ENCODE peak calls at places on chromosome 16, in four cellular contexts. Z is left ventricle myocardium inferior; H is HCT116; A is CD4-positive, CD25-positive, alpha-beta regulatory T cell. R is an unnamed sample. For H3K4me1, the result is how much of the 10 kb centered on the place peaks cover.

GRCh38 chr16:10770907-10771306 is 27.3 kb downstream of the NUBP1 start:
- DNase-seq in A (no peak), H (no peak), Z (no peak), R (no peak)

GRCh38 chr16:25187491-25187795 is 29.3 kb upstream of the AQP8 start:
- DNase-seq in H (no peak), Z (no peak), A (no peak), R (no peak)

GRCh38 chr16:87844374-87844733 is 25.0 kb downstream of the SLC7A5 start:
- DNase-seq in Z (peak), H (no peak), A (no peak), R (no peak)

GRCh38 chr16:9053006-9053601 is 38.3 kb upstream of the HAPSTR1 start:
- DNase-seq in Z (peak), H (peak), A (no peak), R (peak)

GRCh38 chr16:49876716-49877129 is 20.8 kb upstream of the ZNF423 start:
- DNase-seq in A (no peak), Z (peak), H (no peak), R (peak)

GRCh38 chr16:62276632-62277031 is 240.4 kb upstream of the CDH8 start:
- DNase-seq in A (no peak), H (no peak), Z (no peak), R (no peak)

GRCh38 chr16:17556276-17557052 is 85.7 kb upstream of the XYLT1 start:
- DNase-seq in A (no peak), Z (no peak), H (peak), R (peak)

GRCh38 chr16:27486344-27486743 is 63.4 kb downstream of the GTF3C1 start:
- DNase-seq in Z (no peak), H (no peak), A (no peak), R (no peak)

GRCh38 chr16:25966172-25967097 is 274.7 kb downstream of the HS3ST4 start:
- DNase-seq in A (no peak), Z (no peak), H (no peak), R (no peak)

GRCh38 chr16:71885261-71885650 is 1.3 kb upstream of the ZNF821 start:
- DNase-seq in A (no peak), H (no peak), Z (no peak), R (no peak)

GRCh38 chr16:86993426-86994110 is 323.6 kb downstream of the C16orf95 start:
- DNase-seq in Z (no peak), A (no peak), H (no peak), R (no peak)

GRCh38 chr16:3022208-3022696 is 1.5 kb downstream of the HCFC1R1 start:
- DNase-seq in Z (peak), A (peak), H (peak), R (peak)

GRCh38 chr16:4081577-4082021 is 34.6 kb downstream of the ADCY9 start:
- DNase-seq in Z (no peak), H (no peak), A (no peak), R (no peak)

GRCh38 chr16:27267037-27267677 is 1.4 kb downstream of the NSMCE1 start:
- DNase-seq in Z (no peak), A (no peak), H (no peak), R (no peak)

GRCh38 chr16:87330646-87331045 is 13.5 kb upstream of the C16orf95 start:
- DNase-seq in Z (no peak), H (no peak), A (no peak), R (peak)

GRCh38 chr16:22054847-22055590 is 37.3 kb upstream of the VWA3A start:
- DNase-seq in H (no peak), A (no peak), Z (no peak), R (no peak)

GRCh38 chr16:4938683-4939030 is 1.7 kb upstream of the PPL start:
- DNase-seq in Z (no peak), A (no peak), H (no peak), R (no peak)

GRCh38 chr16:57962756-57963155 is 8.2 kb downstream of the CNGB1 start:
- DNase-seq in H (no peak), Z (no peak), A (no peak), R (no peak)

GRCh38 chr16:76474048-76474447 is 196.8 kb downstream of the CNTNAP4 start:
- DNase-seq in H (no peak), A (no peak), Z (no peak), R (no peak)

GRCh38 chr16:22692916-22693646 is 120.9 kb upstream of the HS3ST2 start:
- DNase-seq in Z (no peak), A (no peak), H (no peak), R (no peak)

GRCh38 chr16:49490321-49490705 is 116.7 kb downstream of the C16orf78 start:
- DNase-seq in H (no peak), Z (no peak), A (no peak), R (no peak)

GRCh38 chr16:8380311-8380710 is 210.0 kb downstream of the TMEM114 start:
- DNase-seq in Z (no peak), H (no peak), A (no peak), R (no peak)

GRCh38 chr16:4612474-4612931 is 2.2 kb downstream of the UBALD1 start:
- DNase-seq in A (no peak), Z (no peak), H (no peak), R (no peak)

GRCh38 chr16:29825145-29826044 is 5.1 kb downstream of the MVP start:
- DNase-seq in A (no peak), Z (peak), H (no peak), R (peak)

GRCh38 chr16:81189100-81189664 is 49.3 kb upstream of the BCO1 start:
- DNase-seq in H (no peak), A (no peak), Z (peak), R (peak)

GRCh38 chr16:67451704-67452435 is 20.9 kb downstream of the HSD11B2 start:
- DNase-seq in Z (peak), H (no peak), A (no peak), R (no peak)

GRCh38 chr16:90008708-90009145 is 10.5 kb downstream of the DBNDD1 start:
- DNase-seq in A (no peak), H (no peak), Z (no peak), R (no peak)

GRCh38 chr16:47924950-47925349 is 230.8 kb downstream of the ABCC12 start:
- DNase-seq in Z (no peak), A (no peak), H (no peak), R (no peak)

GRCh38 chr16:31052131-31052530 is 18.8 kb downstream of the STX4 start:
- DNase-seq in H (peak), Z (no peak), A (no peak), R (no peak)

GRCh38 chr16:1277016-1277944 is 21.4 kb downstream of the TPSD1 start:
- DNase-seq in Z (no peak), A (no peak), H (no peak), R (no peak)

GRCh38 chr16:65751622-65752598 is 614.6 kb upstream of the CDH5 start:
- DNase-seq in A (no peak), H (no peak), Z (no peak), R (no peak)

GRCh38 chr16:66383551-66383950 is 17.1 kb downstream of the CDH5 start:
- DNase-seq in A (no peak), H (no peak), Z (no peak), R (no peak)

GRCh38 chr16:86806838-86807351 is 228.5 kb downstream of the FOXL1 start:
- DNase-seq in A (no peak), Z (no peak), H (no peak), R (no peak)

GRCh38 chr16:72829846-72830620 is 217.9 kb downstream of the ZFHX3 start:
- DNase-seq in A (no peak), Z (no peak), H (no peak), R (no peak)

GRCh38 chr16:86966781-86967180 is 350.4 kb downstream of the C16orf95 start:
- DNase-seq in A (no peak), H (no peak), Z (no peak), R (no peak)

GRCh38 chr16:83925095-83925905 is 26.4 kb downstream of the MLYCD start:
- DNase-seq in Z (peak), H (no peak), A (no peak), R (no peak)

GRCh38 chr16:83925957-83926725 is 26.9 kb upstream of the OSGIN1 start:
- DNase-seq in A (no peak), H (no peak), Z (peak), R (no peak)

GRCh38 chr16:83928341-83929055 is 24.5 kb upstream of the OSGIN1 start:
- DNase-seq in Z (no peak), A (no peak), H (no peak), R (no peak)

GRCh38 chr16:83924686-83925085 is 25.8 kb downstream of the MLYCD start:
- DNase-seq in H (no peak), A (no peak), Z (peak), R (no peak)

DNA sequence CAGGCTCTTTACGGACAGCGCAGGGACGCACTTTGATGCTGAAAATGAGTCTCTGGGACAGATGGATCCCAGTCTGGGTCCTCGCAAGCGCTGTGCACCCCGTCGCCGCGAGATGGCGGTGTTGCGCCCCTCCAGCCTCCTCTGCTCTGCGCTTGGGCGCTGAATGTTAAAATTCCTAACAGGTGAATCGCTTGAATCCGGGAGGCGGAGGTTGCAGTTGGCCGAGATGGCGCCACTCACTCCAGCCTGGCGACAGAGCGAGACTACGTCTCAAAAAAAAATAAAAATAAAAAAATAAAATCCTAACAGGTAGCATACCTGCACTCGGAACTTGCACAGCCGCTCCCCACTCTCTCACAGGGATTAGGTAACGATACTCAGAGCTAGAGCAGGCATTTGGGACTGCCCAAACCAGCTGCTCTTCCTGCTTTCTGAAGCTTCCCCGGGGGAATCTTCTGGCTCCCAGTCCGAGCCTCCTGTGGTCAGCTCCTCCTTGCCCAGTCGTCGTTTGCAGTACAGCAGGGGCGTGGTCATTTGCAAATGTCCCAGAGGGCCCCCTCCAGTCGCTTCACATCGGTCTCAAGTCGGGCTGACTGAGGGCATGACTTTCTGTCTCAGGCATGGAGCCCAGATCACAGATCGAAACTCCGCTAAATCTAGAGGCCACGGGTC is 26.2 kb upstream of the OSGIN1 start:
- DNase-seq in A (peak), H (peak), Z (peak), R (peak)
- H3K4me3 ChIP-seq in A (no peak), H (peak), Z (no peak), R (no peak)

GRCh38 chr16:84554627-84555328 is 50.3 kb upstream of the MEAK7 start:
- DNase-seq in A (no peak), H (no peak), Z (no peak), R (no peak)
- H3K4me1 ChIP-seq in A (under half), H (under half), Z (under half), R (under half)

GRCh38 chr16:88939814-88940195 is 37.2 kb downstream of the CBFA2T3 start:
- DNase-seq in H (no peak), Z (peak), A (no peak), R (no peak)
- H3K4me3 ChIP-seq in H (peak), Z (peak), A (no peak), R (peak)

GRCh38 chr16:75249441-75249840 is 2.0 kb downstream of the BCAR1 start:
- DNase-seq in H (no peak), Z (no peak), A (no peak), R (no peak)
- H3K4me1 ChIP-seq in H (half or more), Z (half or more), A (under half), R (half or more)